ENCODE peak calls at places on chromosome 12, in ten cellular contexts. B is CD8-positive, alpha-beta memory T cell; M is endodermal cell; D is heart left ventricle; W is spleen; Q is ovary; C is lung; K is OCI-LY7; E is upper lobe of right lung; P is cardiac muscle cell. S is an unnamed sample. For H3K4me1, the result is how much of the 10 kb centered on the place peaks cover.

GRCh38 chr12:89932950-89933349 is 224.3 kb upstream of the ATP2B1 start:
- DNase-seq in D (no peak), C (no peak), W (no peak), B (no peak), P (no peak), Q (no peak), M (no peak), K (no peak), E (no peak), S (no peak)

GRCh38 chr12:46174061-46174662 is 94.7 kb downstream of the SLC38A1 start:
- DNase-seq in E (no peak), Q (no peak), P (no peak), W (no peak), K (no peak), B (no peak), D (no peak), C (no peak), M (no peak), S (no peak)

GRCh38 chr12:56989866-56990610 is 16.3 kb downstream of the ZBTB39 start:
- DNase-seq in K (no peak), W (no peak), E (no peak), Q (no peak), M (no peak), B (no peak), P (no peak), C (no peak), D (no peak), S (no peak)

GRCh38 chr12:113231275-113232231 is 10.3 kb downstream of the TPCN1 start:
- DNase-seq in D (no peak), K (no peak), P (no peak), M (peak), Q (no peak), W (peak), E (peak), C (no peak), B (no peak), S (no peak)

GRCh38 chr12:55847603-55848329 is 5.0 kb upstream of the MMP19 start:
- DNase-seq in E (peak), C (peak), M (no peak), W (peak), P (no peak), Q (peak), K (no peak), D (peak), B (no peak), S (peak)

GRCh38 chr12:6703631-6704030 is 3.0 kb upstream of the PIANP start:
- DNase-seq in D (no peak), Q (no peak), K (peak), M (peak), P (peak), B (peak), W (peak), C (no peak), E (no peak), S (no peak)

GRCh38 chr12:62713190-62713589 is 221.8 kb downstream of the PPM1H start:
- DNase-seq in K (no peak), M (no peak), W (no peak), C (no peak), E (no peak), P (no peak), Q (no peak), D (no peak), B (no peak), S (no peak)

GRCh38 chr12:66647034-66647691 is 31.7 kb downstream of the GRIP1 start:
- DNase-seq in B (no peak), Q (no peak), P (no peak), W (no peak), C (no peak), E (no peak), D (no peak), M (no peak), K (no peak), S (no peak)

GRCh38 chr12:66467932-66468331 is 165.6 kb downstream of the HELB start:
- DNase-seq in D (no peak), K (peak), P (no peak), W (no peak), E (no peak), B (no peak), M (peak), Q (no peak), C (no peak), S (no peak)

GRCh38 chr12:52199294-52199920 is 7.6 kb upstream of the KRT80 start:
- DNase-seq in W (no peak), D (peak), C (no peak), B (no peak), E (no peak), M (no peak), Q (no peak), K (no peak), P (no peak), S (no peak)

GRCh38 chr12:123907726-123908476 is 64.7 kb downstream of the CCDC92 start:
- DNase-seq in D (no peak), E (no peak), Q (no peak), K (no peak), C (no peak), M (no peak), W (peak), B (no peak), P (peak), S (no peak)

GRCh38 chr12:52007158-52007921 is 594 bp downstream of the TAMALIN start:
- DNase-seq in Q (peak), C (no peak), W (peak), M (peak), D (peak), E (no peak), B (peak), K (no peak), P (no peak), S (peak)

GRCh38 chr12:95201056-95201670 is 16.1 kb downstream of the FGD6 start:
- DNase-seq in P (no peak), Q (no peak), D (no peak), K (no peak), W (no peak), C (no peak), E (no peak), B (no peak), M (no peak), S (no peak)

GRCh38 chr12:131699434-131699833 is 11.5 kb upstream of the SFSWAP start:
- DNase-seq in D (no peak), B (no peak), Q (no peak), W (no peak), E (no peak), M (no peak), C (no peak), P (no peak), K (no peak), S (no peak)

GRCh38 chr12:122473543-122474323 is 27.0 kb downstream of the ZCCHC8 start:
- DNase-seq in Q (peak), D (no peak), K (no peak), M (peak), W (no peak), E (no peak), B (no peak), P (no peak), C (no peak), S (no peak)

GRCh38 chr12:21526053-21526452 is at the start of gene SPX:
- DNase-seq in B (no peak), W (no peak), D (no peak), E (no peak), M (no peak), C (no peak), K (peak), P (no peak), Q (no peak), S (no peak)

GRCh38 chr12:15634010-15634676 is 155.0 kb downstream of the EPS8 start:
- DNase-seq in P (no peak), C (no peak), Q (no peak), B (no peak), M (no peak), D (peak), K (no peak), E (no peak), W (no peak), S (no peak)

GRCh38 chr12:120445911-120446909 is at the start of the genes GATC and TRIAP1:
- DNase-seq in K (peak), D (peak), B (peak), E (peak), W (peak), M (peak), C (peak), Q (peak), P (peak), S (peak)

GRCh38 chr12:72084061-72084460 is 145.4 kb downstream of the TPH2 start:
- DNase-seq in D (no peak), E (no peak), B (no peak), Q (no peak), W (no peak), C (no peak), K (no peak), M (no peak), P (no peak), S (no peak)

GRCh38 chr12:65742481-65742971 is 81.8 kb upstream of the HMGA2 start:
- DNase-seq in E (no peak), C (no peak), Q (no peak), M (no peak), B (no peak), W (no peak), K (no peak), P (no peak), D (no peak), S (no peak)

GRCh38 chr12:99680276-99680675 is 32.7 kb downstream of the GARIN6 start:
- DNase-seq in K (peak), B (no peak), Q (no peak), D (no peak), W (no peak), C (no peak), M (no peak), P (no peak), E (no peak), S (no peak)

GRCh38 chr12:106138646-106139421 is at the start of gene NUAK1:
- DNase-seq in W (no peak), P (peak), M (peak), E (peak), D (peak), B (no peak), K (no peak), Q (peak), C (peak), S (no peak)

GRCh38 chr12:92070864-92071445 is 74.7 kb downstream of the BTG1 start:
- DNase-seq in M (no peak), W (no peak), K (no peak), Q (no peak), B (no peak), C (no peak), P (no peak), D (no peak), E (no peak), S (no peak)

GRCh38 chr12:92696240-92696639 is 6.5 kb upstream of the PLEKHG7 start:
- DNase-seq in D (no peak), E (no peak), K (no peak), P (no peak), B (no peak), Q (no peak), W (no peak), M (no peak), C (no peak), S (no peak)

GRCh38 chr12:47307680-47308399 is 228.1 kb upstream of the AMIGO2 start:
- DNase-seq in B (peak), W (no peak), C (peak), M (peak), E (no peak), K (peak), P (peak), D (no peak), Q (no peak), S (no peak)

GRCh38 chr12:29148958-29149690 is at the start of gene FAR2:
- DNase-seq in K (no peak), Q (peak), E (peak), M (peak), B (peak), C (peak), D (peak), W (peak), P (peak), S (no peak)

GRCh38 chr12:1848146-1848545 is 27.8 kb downstream of the LRTM2 start:
- DNase-seq in B (peak), E (no peak), K (no peak), D (no peak), P (no peak), Q (no peak), W (no peak), M (peak), C (no peak), S (no peak)

GRCh38 chr12:53751336-53752191 is at the start of gene CISTR:
- DNase-seq in K (peak), E (peak), Q (peak), C (peak), D (no peak), P (peak), W (peak), B (peak), M (peak), S (peak)
- H3K27ac ChIP-seq in K (peak), E (peak), Q (no peak), C (no peak), D (no peak), P (no peak), W (peak), B (no peak), M (peak), S (no peak)

GRCh38 chr12:124914392-124915248 is at the start of gene UBC:
- DNase-seq in P (peak), Q (peak), C (peak), K (peak), B (peak), W (peak), M (peak), D (peak), E (peak), S (peak)
- H3K4me1 ChIP-seq in P (under half), Q (under half), C (under half), K (half or more), B (half or more), W (half or more), M (under half), D (under half), E (half or more), S (under half)

DNA sequence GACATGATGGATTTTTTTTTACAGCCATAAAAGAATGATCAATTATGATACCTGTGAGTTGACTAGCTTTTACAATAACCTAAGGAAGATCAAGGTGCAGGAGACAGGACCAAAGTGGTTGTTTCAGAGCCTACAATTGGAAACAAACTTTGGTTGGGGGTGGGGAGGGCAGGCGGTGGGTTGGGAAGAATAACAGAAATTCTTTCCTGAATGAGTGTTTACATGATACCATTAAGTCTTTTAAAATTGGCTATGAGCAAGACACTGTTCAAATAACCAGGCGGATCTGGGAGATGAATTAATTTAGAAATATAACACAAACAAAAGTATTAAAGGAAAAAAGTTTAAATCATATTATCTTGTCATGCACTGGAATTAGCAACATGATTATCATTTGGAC is 7.2 kb downstream of the NFYB start:
- DNase-seq in C (no peak), D (no peak), P (no peak), E (no peak), K (no peak), Q (no peak), M (no peak), W (no peak), B (no peak), S (no peak)
- H3K27ac ChIP-seq in C (no peak), D (no peak), P (peak), E (no peak), K (no peak), Q (no peak), M (no peak), W (no peak), B (no peak), S (no peak)

DNA sequence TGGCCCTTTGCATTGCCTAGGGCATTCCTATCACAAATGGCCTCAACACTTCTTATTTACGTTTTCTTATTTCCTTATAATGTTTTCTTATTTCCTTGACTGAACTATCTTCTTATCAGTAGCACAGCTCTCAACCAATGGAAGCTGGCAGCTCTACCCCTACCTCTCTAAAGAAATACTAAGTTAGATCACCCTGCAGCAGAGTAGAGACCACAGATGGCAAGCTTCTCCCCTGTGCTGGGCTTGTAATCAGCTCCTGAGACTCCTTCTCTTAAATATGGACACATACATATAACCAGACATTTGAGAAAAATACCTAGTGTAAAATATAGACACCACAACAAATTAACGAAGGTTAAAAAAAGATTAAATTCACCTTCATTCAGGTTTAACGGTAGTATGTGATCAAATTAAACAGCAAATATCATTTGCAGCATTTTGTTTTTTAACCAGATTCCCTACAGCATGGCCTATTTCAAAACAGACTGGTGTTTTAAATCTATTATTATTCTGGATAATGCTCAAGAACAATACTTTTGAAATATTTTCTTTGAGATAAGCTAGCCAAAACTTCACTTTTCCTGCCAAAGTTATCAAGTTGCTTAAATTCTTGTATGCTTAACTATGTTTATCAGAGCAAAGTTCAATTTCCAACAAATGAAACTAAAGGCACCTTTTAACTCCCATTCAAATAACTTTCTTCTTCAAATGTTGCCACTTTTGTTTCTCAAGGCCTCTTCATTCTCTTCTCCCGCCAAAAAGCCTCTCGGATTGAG is 54.3 kb downstream of the SLC41A2 start:
- DNase-seq in M (no peak), E (no peak), P (no peak), B (no peak), D (no peak), Q (no peak), W (no peak), K (no peak), C (no peak), S (no peak)
- H3K4me1 ChIP-seq in M (under half), E (under half), P (under half), B (under half), D (under half), Q (under half), W (under half), K (under half), C (under half), S (half or more)

GRCh38 chr12:12376636-12377448 is 20.0 kb downstream of the BORCS5 start:
- DNase-seq in P (peak), E (no peak), W (no peak), C (no peak), K (peak), Q (no peak), B (no peak), M (no peak), D (no peak), S (no peak)

GRCh38 chr12:12381982-12382381 is 25.1 kb downstream of the BORCS5 start:
- DNase-seq in P (no peak), E (no peak), C (no peak), B (no peak), K (no peak), W (no peak), D (no peak), M (no peak), Q (no peak), S (no peak)

GRCh38 chr12:12384601-12385321 is 27.9 kb downstream of the BORCS5 start:
- DNase-seq in B (peak), Q (no peak), P (peak), E (no peak), K (no peak), C (no peak), W (no peak), D (no peak), M (peak), S (no peak)

GRCh38 chr12:12380949-12381593 is 24.2 kb downstream of the BORCS5 start:
- DNase-seq in E (no peak), Q (no peak), P (no peak), B (no peak), W (no peak), D (no peak), M (no peak), C (no peak), K (no peak), S (no peak)

DNA sequence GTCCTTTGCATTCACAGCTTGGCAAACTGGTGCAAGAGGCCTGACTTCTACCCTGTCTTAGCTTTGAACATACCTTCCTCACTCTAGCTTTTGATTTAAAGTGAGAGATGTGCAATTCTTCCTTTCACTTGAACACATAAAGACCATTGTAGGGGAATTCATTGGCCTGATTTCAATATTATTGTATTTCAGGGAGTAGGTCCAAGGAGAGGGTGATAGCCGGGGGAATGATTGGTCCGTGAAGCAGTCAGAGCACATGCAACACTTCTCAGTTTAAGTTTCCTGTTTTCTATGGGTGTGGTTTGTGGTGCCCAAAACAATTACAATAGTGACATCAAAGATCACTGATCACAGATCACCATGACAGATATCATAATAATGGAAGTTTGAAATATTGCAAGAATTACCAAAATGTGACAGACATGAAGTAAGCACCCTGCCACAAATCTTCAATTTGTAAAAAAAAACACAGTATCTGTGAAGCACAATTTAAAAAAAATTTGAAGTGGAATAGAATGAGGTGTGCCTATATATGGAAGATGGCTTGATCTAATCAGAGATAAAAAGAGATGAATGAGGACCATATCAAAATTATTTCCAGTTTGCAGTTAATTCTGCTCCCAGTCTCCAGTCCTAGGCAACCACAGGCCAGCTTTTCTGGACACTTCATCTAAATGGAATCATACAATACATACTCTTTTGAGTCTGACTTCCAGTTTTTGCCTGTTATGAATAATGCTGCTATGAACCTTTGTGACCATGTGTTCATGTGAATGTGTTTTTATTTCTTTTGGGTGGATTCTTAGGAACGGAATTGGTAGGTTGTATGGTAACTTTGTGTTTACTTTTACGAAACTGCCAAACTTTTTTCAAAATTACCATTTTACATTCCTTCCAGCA is 23.2 kb downstream of the BORCS5 start:
- DNase-seq in C (no peak), P (no peak), K (no peak), E (no peak), B (peak), Q (no peak), M (no peak), W (no peak), D (no peak), S (no peak)
- H3K27ac ChIP-seq in C (no peak), P (peak), K (no peak), E (peak), B (peak), Q (peak), M (no peak), W (peak), D (no peak), S (no peak)

GRCh38 chr12:54020587-54020969 is 7.7 kb upstream of the HOXC6 start:
- DNase-seq in C (no peak), P (no peak), Q (no peak), M (no peak), K (no peak), D (no peak), E (no peak), W (no peak), B (no peak), S (no peak)
- H3K4me1 ChIP-seq in C (under half), P (under half), Q (under half), M (under half), K (half or more), D (under half), E (under half), W (under half), B (under half), S (under half)

S was measured in ascending aorta.